ENCODE peak calls at places on chromosomes 13 and 19, in four cellular contexts. One of them, this sample, is unnamed.
A peak's percentile ranks its signal among the peaks of the same experiment; 100 is the strongest.

GRCh38 chr19:4970558-4971423 is 1.9 kb downstream of the KDM4B start:
- DNase-seq in aorta: peak; percentile 70
- DNase-seq in astrocyte: no peak
- DNase-seq in CD4-positive, CD25-positive, alpha-beta regulatory T cell: no peak
- DNase-seq in this sample: peak; percentile 36

GRCh38 chr13:26558074-26558805 is 757 bp downstream of the WASF3 start:
- DNase-seq in aorta: peak; percentile 80
- DNase-seq in astrocyte: peak; percentile 13
- DNase-seq in CD4-positive, CD25-positive, alpha-beta regulatory T cell: no peak
- DNase-seq in this sample: peak; percentile 42

GRCh38 chr13:110137677-110138008 is 169.3 kb downstream of the COL4A1 start:
- DNase-seq in aorta: no peak
- DNase-seq in astrocyte: peak; percentile 37
- DNase-seq in CD4-positive, CD25-positive, alpha-beta regulatory T cell: no peak
- DNase-seq in this sample: no peak

GRCh38 chr19:12628040-12629022 is 17.6 kb downstream of the ZNF791 start:
- DNase-seq in aorta: no peak
- DNase-seq in astrocyte: peak; percentile 44
- DNase-seq in CD4-positive, CD25-positive, alpha-beta regulatory T cell: no peak
- DNase-seq in this sample: no peak

GRCh38 chr13:114341003-114341777 is 26.9 kb downstream of the CHAMP1 start:
- DNase-seq in aorta: no peak
- DNase-seq in astrocyte: no peak
- DNase-seq in CD4-positive, CD25-positive, alpha-beta regulatory T cell: no peak
- DNase-seq in this sample: no peak

GRCh38 chr13:40895715-40896184 is 106.3 kb downstream of the SLC25A15 start:
- DNase-seq in aorta: no peak
- DNase-seq in astrocyte: no peak
- DNase-seq in CD4-positive, CD25-positive, alpha-beta regulatory T cell: no peak
- DNase-seq in this sample: no peak

GRCh38 chr19:17339088-17339741 is 1.9 kb downstream of the GTPBP3 start:
- DNase-seq in aorta: peak; percentile 78
- DNase-seq in astrocyte: no peak
- DNase-seq in CD4-positive, CD25-positive, alpha-beta regulatory T cell: no peak
- DNase-seq in this sample: peak; percentile 80

GRCh38 chr19:17357078-17357666 is 19.8 kb downstream of the GTPBP3 start:
- DNase-seq in aorta: no peak
- DNase-seq in astrocyte: no peak
- DNase-seq in CD4-positive, CD25-positive, alpha-beta regulatory T cell: no peak
- DNase-seq in this sample: no peak

GRCh38 chr19:45413497-45413896 is 7.1 kb downstream of the POLR1G start:
- DNase-seq in aorta: no peak
- DNase-seq in astrocyte: no peak
- DNase-seq in CD4-positive, CD25-positive, alpha-beta regulatory T cell: no peak
- DNase-seq in this sample: no peak

GRCh38 chr13:114016321-114017027 is 42.6 kb upstream of the C13orf46 start:
- DNase-seq in aorta: peak; percentile 72
- DNase-seq in astrocyte: no peak
- DNase-seq in CD4-positive, CD25-positive, alpha-beta regulatory T cell: no peak
- DNase-seq in this sample: no peak

GRCh38 chr13:40666905-40667621 is 622 bp upstream of the FOXO1 start:
- DNase-seq in aorta: peak; percentile 82
- DNase-seq in astrocyte: no peak
- DNase-seq in CD4-positive, CD25-positive, alpha-beta regulatory T cell: no peak
- DNase-seq in this sample: peak; percentile 76

GRCh38 chr19:6060600-6061391 is 49.5 kb downstream of the RFX2 start:
- DNase-seq in aorta: peak; percentile 75
- DNase-seq in astrocyte: peak; percentile 87
- DNase-seq in CD4-positive, CD25-positive, alpha-beta regulatory T cell: peak; percentile 48
- DNase-seq in this sample: no peak

GRCh38 chr13:33134213-33134612 is 118.0 kb downstream of the KL start:
- DNase-seq in aorta: no peak
- DNase-seq in astrocyte: no peak
- DNase-seq in CD4-positive, CD25-positive, alpha-beta regulatory T cell: no peak
- DNase-seq in this sample: no peak

GRCh38 chr13:43629691-43630480 is 156.9 kb downstream of the ENOX1 start:
- DNase-seq in aorta: no peak
- DNase-seq in astrocyte: no peak
- DNase-seq in CD4-positive, CD25-positive, alpha-beta regulatory T cell: no peak
- DNase-seq in this sample: no peak

GRCh38 chr13:114032121-114032799 is 58.4 kb upstream of the C13orf46 start:
- DNase-seq in aorta: no peak
- DNase-seq in astrocyte: peak; percentile 67
- DNase-seq in CD4-positive, CD25-positive, alpha-beta regulatory T cell: no peak
- DNase-seq in this sample: no peak

GRCh38 chr13:110819203-110820014 is 95.5 kb downstream of the ANKRD10 start:
- DNase-seq in aorta: peak; percentile 93
- DNase-seq in astrocyte: peak; percentile 15
- DNase-seq in CD4-positive, CD25-positive, alpha-beta regulatory T cell: peak; percentile 59
- DNase-seq in this sample: peak; percentile 69

GRCh38 chr19:13053761-13054604 is 48.7 kb downstream of the LYL1 start:
- DNase-seq in aorta: peak; percentile 96
- DNase-seq in astrocyte: peak; percentile 97
- DNase-seq in CD4-positive, CD25-positive, alpha-beta regulatory T cell: no peak
- DNase-seq in this sample: no peak

GRCh38 chr13:111508902-111509509 is 188.6 kb downstream of the TEX29 start:
- DNase-seq in aorta: no peak
- DNase-seq in astrocyte: no peak
- DNase-seq in CD4-positive, CD25-positive, alpha-beta regulatory T cell: no peak
- DNase-seq in this sample: no peak

GRCh38 chr19:49817964-49818690 is at the start of gene MED25:
- DNase-seq in aorta: peak; percentile 96
- DNase-seq in astrocyte: peak; percentile 56
- DNase-seq in CD4-positive, CD25-positive, alpha-beta regulatory T cell: peak; percentile 82
- DNase-seq in this sample: peak; percentile 76

GRCh38 chr13:90938848-90939247 is 408.6 kb upstream of the MIR17HG start:
- DNase-seq in aorta: no peak
- DNase-seq in astrocyte: no peak
- DNase-seq in CD4-positive, CD25-positive, alpha-beta regulatory T cell: no peak
- DNase-seq in this sample: no peak

GRCh38 chr19:15915109-15915508 is 17.2 kb upstream of the CYP4F2 start:
- DNase-seq in aorta: no peak
- DNase-seq in astrocyte: no peak
- DNase-seq in CD4-positive, CD25-positive, alpha-beta regulatory T cell: no peak
- DNase-seq in this sample: no peak

GRCh38 chr19:32873560-32873959 is 4.0 kb upstream of the SLC7A9 start:
- DNase-seq in aorta: no peak
- DNase-seq in astrocyte: no peak
- DNase-seq in CD4-positive, CD25-positive, alpha-beta regulatory T cell: no peak
- DNase-seq in this sample: no peak

GRCh38 chr13:98942997-98943396 is 34.9 kb downstream of the DOCK9 start:
- DNase-seq in aorta: no peak
- DNase-seq in astrocyte: no peak
- DNase-seq in CD4-positive, CD25-positive, alpha-beta regulatory T cell: no peak
- DNase-seq in this sample: no peak

GRCh38 chr13:94481966-94482365 is 2.5 kb upstream of the DCT start:
- DNase-seq in aorta: no peak
- DNase-seq in astrocyte: peak; percentile 71
- DNase-seq in CD4-positive, CD25-positive, alpha-beta regulatory T cell: no peak
- DNase-seq in this sample: no peak

GRCh38 chr19:46321653-46322052 is 24.8 kb downstream of the HIF3A start:
- DNase-seq in aorta: no peak
- DNase-seq in astrocyte: no peak
- DNase-seq in CD4-positive, CD25-positive, alpha-beta regulatory T cell: no peak
- DNase-seq in this sample: no peak

GRCh38 chr19:3210347-3211017 is 14.0 kb upstream of the CELF5 start:
- DNase-seq in aorta: peak; percentile 85
- DNase-seq in astrocyte: no peak
- DNase-seq in CD4-positive, CD25-positive, alpha-beta regulatory T cell: peak; percentile 36
- DNase-seq in this sample: peak; percentile 79

GRCh38 chr19:3610745-3611717 is 4.4 kb upstream of the TBXA2R start:
- DNase-seq in aorta: peak; percentile 74
- DNase-seq in astrocyte: no peak
- DNase-seq in CD4-positive, CD25-positive, alpha-beta regulatory T cell: no peak
- DNase-seq in this sample: no peak

GRCh38 chr13:28442872-28443271 is 52.1 kb downstream of the FLT1 start:
- DNase-seq in aorta: no peak
- DNase-seq in astrocyte: no peak
- DNase-seq in CD4-positive, CD25-positive, alpha-beta regulatory T cell: no peak
- DNase-seq in this sample: no peak

GRCh38 chr13:45335397-45336024 is 5.5 kb downstream of the TPT1 start:
- DNase-seq in aorta: no peak
- DNase-seq in astrocyte: no peak
- DNase-seq in CD4-positive, CD25-positive, alpha-beta regulatory T cell: no peak
- DNase-seq in this sample: no peak
- H3K36me3 ChIP-seq in aorta: peaks cover 23% of the 10 kb centered on the region
- H3K36me3 ChIP-seq in astrocyte: peaks cover 57% of the 10 kb centered on the region
- H3K36me3 ChIP-seq in CD4-positive, CD25-positive, alpha-beta regulatory T cell: peaks cover 44% of the 10 kb centered on the region
- H3K36me3 ChIP-seq in this sample: peaks cover 64% of the 10 kb centered on the region

GRCh38 chr19:10283301-10283733 is 3.4 kb upstream of the ICAM4 start:
- DNase-seq in aorta: no peak
- DNase-seq in astrocyte: no peak
- DNase-seq in CD4-positive, CD25-positive, alpha-beta regulatory T cell: no peak
- DNase-seq in this sample: no peak

GRCh38 chr19:10274589-10274988 is 3.7 kb downstream of the ICAM1 start:
- DNase-seq in aorta: no peak
- DNase-seq in astrocyte: no peak
- DNase-seq in CD4-positive, CD25-positive, alpha-beta regulatory T cell: no peak
- DNase-seq in this sample: no peak

GRCh38 chr19:10279737-10280442 is 6.9 kb upstream of the ICAM4 start:
- DNase-seq in aorta: no peak
- DNase-seq in astrocyte: no peak
- DNase-seq in CD4-positive, CD25-positive, alpha-beta regulatory T cell: no peak
- DNase-seq in this sample: no peak

GRCh38 chr19:10278935-10279334 is 7.8 kb upstream of the ICAM4 start:
- DNase-seq in aorta: no peak
- DNase-seq in astrocyte: no peak
- DNase-seq in CD4-positive, CD25-positive, alpha-beta regulatory T cell: no peak
- DNase-seq in this sample: no peak

DNA sequence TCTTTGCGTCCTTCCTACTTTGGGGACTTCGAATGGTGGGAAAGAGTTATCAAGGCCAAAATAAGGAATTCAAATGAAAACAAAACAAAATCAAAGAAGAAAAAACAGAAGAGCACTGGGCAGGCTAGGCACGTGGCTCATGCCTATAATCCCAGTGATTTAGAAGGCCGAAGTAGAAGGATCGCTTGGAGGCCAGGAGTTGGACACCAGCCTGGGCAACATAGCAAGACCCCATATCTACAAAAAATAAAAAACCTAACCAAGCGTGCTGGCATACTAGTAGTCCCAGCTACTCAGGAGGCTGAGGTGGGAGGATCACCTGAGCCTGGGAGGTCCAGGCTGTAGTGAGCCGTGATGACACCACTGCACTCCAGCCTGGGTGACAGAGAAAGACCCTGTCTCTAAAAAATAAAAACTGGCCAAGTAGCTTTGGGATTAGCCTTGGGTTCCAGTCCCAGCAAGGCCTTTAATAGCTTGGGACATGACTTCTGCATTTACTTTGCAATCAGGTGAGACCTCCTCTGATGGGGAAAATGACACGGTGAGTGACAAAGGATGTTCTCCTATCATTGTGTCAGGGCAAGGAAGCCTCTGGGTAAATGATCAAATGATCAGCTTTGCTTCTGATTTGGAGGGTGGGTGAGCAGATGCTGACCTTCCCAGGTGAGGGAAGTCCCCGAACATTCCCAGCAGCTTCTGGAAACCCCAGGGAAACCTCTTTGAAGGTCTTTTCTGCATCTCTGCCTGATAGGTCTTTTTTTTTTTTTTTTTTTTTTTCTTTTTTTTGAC is 7.1 kb downstream of the ICAM1 start:
- DNase-seq in aorta: no peak
- DNase-seq in astrocyte: no peak
- DNase-seq in CD4-positive, CD25-positive, alpha-beta regulatory T cell: no peak
- DNase-seq in this sample: no peak
- H3K36me3 ChIP-seq in aorta: no peaks in the 10 kb centered on the region
- H3K36me3 ChIP-seq in astrocyte: no peaks in the 10 kb centered on the region
- H3K36me3 ChIP-seq in CD4-positive, CD25-positive, alpha-beta regulatory T cell: peaks cover 21% of the 10 kb centered on the region
- H3K36me3 ChIP-seq in this sample: no peaks in the 10 kb centered on the region

DNA sequence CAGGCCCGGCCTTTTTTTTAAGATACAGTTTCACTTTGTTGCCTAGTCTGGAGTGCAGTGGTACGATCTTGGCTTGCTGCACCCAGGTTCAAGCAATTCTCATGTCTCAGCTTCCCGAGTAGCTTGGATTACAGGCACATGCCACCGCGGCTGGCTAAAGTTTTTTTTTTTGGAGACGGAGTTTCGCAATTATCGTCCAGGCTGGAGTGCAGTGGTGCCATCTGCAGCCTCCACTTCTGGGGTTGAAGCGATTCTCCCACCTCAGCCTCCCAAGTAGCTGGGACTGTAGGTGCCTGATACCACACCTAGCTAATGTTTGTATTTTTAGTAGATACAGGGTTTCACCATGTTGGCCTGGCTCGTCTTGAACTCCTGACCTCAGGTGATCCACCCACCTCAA is 4.9 kb upstream of the CARM1 start:
- DNase-seq in aorta: no peak
- DNase-seq in astrocyte: no peak
- DNase-seq in CD4-positive, CD25-positive, alpha-beta regulatory T cell: no peak
- DNase-seq in this sample: no peak
- H3K36me3 ChIP-seq in aorta: no peaks in the 10 kb centered on the region
- H3K36me3 ChIP-seq in astrocyte: no peaks in the 10 kb centered on the region
- H3K36me3 ChIP-seq in CD4-positive, CD25-positive, alpha-beta regulatory T cell: no peaks in the 10 kb centered on the region
- H3K36me3 ChIP-seq in this sample: no peaks in the 10 kb centered on the region

DNA sequence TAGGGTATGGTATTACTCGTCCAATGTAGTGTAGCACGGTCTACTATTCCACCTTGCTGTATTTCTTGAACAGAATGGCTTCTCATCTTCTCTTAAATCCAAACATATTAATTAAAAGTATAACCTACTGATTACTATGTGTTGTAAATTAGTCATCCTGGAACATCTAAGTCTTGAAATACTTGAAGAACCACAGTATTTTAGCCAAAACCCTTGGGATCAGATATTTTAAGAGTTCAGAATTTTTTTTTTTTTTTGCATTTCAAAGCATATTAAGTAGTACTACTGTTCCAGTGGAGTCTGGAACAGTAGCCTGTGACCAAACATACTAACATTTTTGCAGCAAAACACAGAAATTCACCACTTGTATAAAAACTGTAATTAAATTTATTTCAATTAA is 30.1 kb downstream of the ZC3H13 start:
- DNase-seq in aorta: no peak
- DNase-seq in astrocyte: no peak
- DNase-seq in CD4-positive, CD25-positive, alpha-beta regulatory T cell: no peak
- DNase-seq in this sample: no peak
- H3K36me3 ChIP-seq in aorta: no peaks in the 10 kb centered on the region
- H3K36me3 ChIP-seq in astrocyte: peaks cover 7% of the 10 kb centered on the region
- H3K36me3 ChIP-seq in CD4-positive, CD25-positive, alpha-beta regulatory T cell: peaks cover 47% of the 10 kb centered on the region
- H3K36me3 ChIP-seq in this sample: peaks cover 11% of the 10 kb centered on the region

GRCh38 chr19:42293966-42294365 is 8.0 kb upstream of the PRR19 start:
- DNase-seq in aorta: no peak
- DNase-seq in astrocyte: no peak
- DNase-seq in CD4-positive, CD25-positive, alpha-beta regulatory T cell: no peak
- DNase-seq in this sample: no peak
- H3K36me3 ChIP-seq in aorta: no peaks in the 10 kb centered on the region
- H3K36me3 ChIP-seq in astrocyte: peaks cover 14% of the 10 kb centered on the region
- H3K36me3 ChIP-seq in CD4-positive, CD25-positive, alpha-beta regulatory T cell: peaks cover 37% of the 10 kb centered on the region
- H3K36me3 ChIP-seq in this sample: peaks cover 62% of the 10 kb centered on the region

GRCh38 chr19:41323023-41323422 is 13.1 kb downstream of the CCDC97 start:
- DNase-seq in aorta: no peak
- DNase-seq in astrocyte: peak; percentile 68
- DNase-seq in CD4-positive, CD25-positive, alpha-beta regulatory T cell: no peak
- DNase-seq in this sample: no peak

GRCh38 chr19:41322451-41322850 is 12.5 kb downstream of the CCDC97 start:
- DNase-seq in aorta: no peak
- DNase-seq in astrocyte: no peak
- DNase-seq in CD4-positive, CD25-positive, alpha-beta regulatory T cell: no peak
- DNase-seq in this sample: no peak

GRCh38 chr19:41321204-41321599 is 11.2 kb downstream of the CCDC97 start:
- DNase-seq in aorta: no peak
- DNase-seq in astrocyte: no peak
- DNase-seq in CD4-positive, CD25-positive, alpha-beta regulatory T cell: no peak
- DNase-seq in this sample: no peak

GRCh38 chr19:41320568-41320967 is 10.6 kb downstream of the CCDC97 start:
- DNase-seq in aorta: no peak
- DNase-seq in astrocyte: no peak
- DNase-seq in CD4-positive, CD25-positive, alpha-beta regulatory T cell: no peak
- DNase-seq in this sample: no peak

GRCh38 chr19:41321600-41322270 is 11.8 kb downstream of the CCDC97 start:
- DNase-seq in aorta: no peak
- DNase-seq in astrocyte: peak; percentile 80
- DNase-seq in CD4-positive, CD25-positive, alpha-beta regulatory T cell: no peak
- DNase-seq in this sample: peak; percentile 25
- H3K36me3 ChIP-seq in aorta: no peaks in the 10 kb centered on the region
- H3K36me3 ChIP-seq in astrocyte: peaks cover 20% of the 10 kb centered on the region
- H3K36me3 ChIP-seq in CD4-positive, CD25-positive, alpha-beta regulatory T cell: peaks cover 58% of the 10 kb centered on the region
- H3K36me3 ChIP-seq in this sample: peaks cover 59% of the 10 kb centered on the region